ENCODE peak calls at places on chromosomes 3 and 15, in five cellular contexts. P, X, T, N and B are unnamed samples. For H3K4me1, the result is how much of the 10 kb centered on the place peaks cover.

GRCh38 chr3:142981108-142981507 is 17.6 kb upstream of the PAQR9 start:
- DNase-seq in P (peak), X (no peak), T (no peak), N (no peak), B (no peak)

GRCh38 chr3:193872265-193872753 is 263.6 kb upstream of the HES1 start:
- DNase-seq in P (no peak), X (no peak), T (peak), N (peak), B (peak)

GRCh38 chr3:50345586-50345985 is at the start of gene ZMYND10:
- DNase-seq in P (peak), X (peak), T (peak), N (peak), B (peak)

GRCh38 chr3:128560768-128561167 is 67.8 kb upstream of the GATA2 start:
- DNase-seq in P (no peak), X (no peak), T (no peak), N (no peak), B (no peak)

GRCh38 chr3:143603774-143604173 is 244.5 kb downstream of the SLC9A9 start:
- DNase-seq in P (no peak), X (no peak), T (no peak), N (no peak), B (no peak)

GRCh38 chr3:108806316-108806715 is 16.3 kb upstream of the TRAT1 start:
- DNase-seq in P (no peak), X (no peak), T (peak), N (no peak), B (no peak)

GRCh38 chr15:38474155-38474757 is 20.3 kb downstream of the FAM98B start:
- DNase-seq in P (peak), X (no peak), T (peak), N (peak), B (peak)

GRCh38 chr3:13111173-13111873 is 38.1 kb upstream of the IQSEC1 start:
- DNase-seq in P (no peak), X (no peak), T (peak), N (no peak), B (peak)

GRCh38 chr3:41350441-41350840 is 151.1 kb downstream of the CTNNB1 start:
- DNase-seq in P (no peak), X (no peak), T (no peak), N (peak), B (no peak)

DNA sequence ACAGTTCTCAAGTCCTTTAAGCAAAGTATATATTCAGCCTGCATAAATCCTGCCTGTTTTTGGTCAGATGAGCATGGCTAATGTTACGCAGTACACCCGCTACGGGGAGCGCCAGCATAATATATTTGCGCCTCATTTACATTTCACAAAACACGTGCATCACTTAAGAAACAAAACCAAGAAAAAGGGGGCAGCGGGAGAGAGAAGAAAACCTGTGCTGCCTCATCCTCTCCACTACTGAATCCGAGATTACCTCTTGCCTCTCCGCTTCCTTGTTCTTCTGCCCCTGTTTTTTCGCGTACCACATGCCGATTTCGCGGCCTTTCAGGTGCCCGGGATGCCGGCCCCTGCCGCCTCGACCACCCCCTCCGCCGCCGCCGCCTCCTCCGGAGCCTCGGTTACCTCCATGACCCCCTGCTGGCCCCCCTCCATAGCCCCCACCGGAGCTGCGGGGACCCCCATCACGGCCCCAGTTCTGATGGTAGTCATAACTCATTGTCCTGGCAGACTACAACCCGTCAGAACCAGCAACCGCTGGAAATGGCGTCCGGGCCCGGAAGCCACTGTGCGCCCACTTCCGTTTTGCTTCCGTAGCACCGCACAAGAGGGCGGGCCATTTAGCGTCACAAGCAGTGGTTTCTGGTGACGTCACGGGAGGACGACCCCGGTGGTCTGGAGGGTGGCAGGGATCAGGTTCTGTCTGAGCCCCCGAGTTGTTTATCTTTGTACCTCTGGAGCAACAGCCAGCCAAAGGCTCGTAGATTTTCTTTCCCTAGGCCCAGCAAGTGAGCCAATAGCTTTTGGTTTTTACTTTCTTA is at the start of gene DHX36:
- DNase-seq in P (peak), X (peak), T (peak), N (peak), B (peak)
- TF ChIP-seq CTCF in P (no peak), X (no peak), T (no peak), N (no peak), B (no peak)

DNA sequence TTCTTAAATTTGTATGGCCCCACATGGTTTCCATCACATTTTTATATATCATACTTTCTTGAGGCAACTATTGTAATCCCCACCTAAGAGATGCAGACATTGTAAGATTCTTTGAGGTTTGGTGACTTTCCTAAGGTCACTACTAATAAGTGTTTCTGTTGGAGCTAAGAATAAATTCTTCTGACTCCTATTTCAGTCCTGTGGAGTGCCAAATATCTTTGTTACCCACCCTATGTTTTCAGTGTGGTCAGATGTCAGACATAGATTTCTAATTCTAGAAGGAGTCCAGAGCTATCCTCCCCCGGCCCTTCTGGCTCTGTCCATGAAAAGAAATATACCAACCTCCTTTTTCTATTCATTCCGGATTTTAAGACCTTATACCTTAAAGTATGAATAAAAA is 46.2 kb upstream of the FILIP1L start:
- DNase-seq in P (no peak), X (no peak), T (no peak), N (no peak), B (no peak)
- H3K4me1 ChIP-seq in P (under half), X (under half), T (under half), N (under half), B (under half)

DNA sequence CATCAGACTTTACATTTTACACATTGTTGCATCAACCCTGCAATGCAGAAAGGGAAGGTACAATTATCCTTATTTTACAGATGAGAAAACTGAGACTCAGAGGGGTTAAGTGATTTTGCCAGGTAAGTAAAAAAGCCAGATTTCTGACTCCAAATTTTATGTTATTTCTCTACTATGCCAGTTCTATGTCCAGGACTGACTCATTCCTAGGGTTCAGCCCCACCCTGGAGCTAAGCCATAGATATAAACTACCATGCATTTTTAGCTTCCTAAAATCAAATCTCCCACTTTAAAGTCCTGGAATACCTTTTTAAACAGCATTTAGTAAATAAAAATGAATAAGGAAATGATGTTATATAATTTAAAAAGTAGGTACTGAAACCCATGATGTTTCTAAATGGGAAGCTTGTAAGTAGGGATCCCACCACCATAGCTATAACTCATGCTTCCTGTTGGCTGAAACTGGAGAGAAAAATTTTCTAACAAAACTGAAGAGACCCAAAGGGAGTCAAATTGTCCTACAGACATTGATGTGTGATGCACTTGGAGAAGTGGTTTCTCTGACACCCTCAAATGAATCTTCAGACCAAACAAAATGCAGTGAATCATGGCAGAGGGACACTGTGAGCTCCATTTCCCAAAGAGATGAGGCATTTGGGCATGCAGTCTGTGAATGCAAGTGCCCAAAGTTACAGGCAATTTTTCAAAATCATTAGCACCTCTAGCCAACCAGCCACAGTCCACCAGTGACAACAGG is 301.7 kb upstream of the UMPS start:
- DNase-seq in P (no peak), X (no peak), T (no peak), N (no peak), B (no peak)
- H3K4me3 ChIP-seq in P (no peak), X (no peak), T (no peak), N (no peak), B (no peak)

DNA sequence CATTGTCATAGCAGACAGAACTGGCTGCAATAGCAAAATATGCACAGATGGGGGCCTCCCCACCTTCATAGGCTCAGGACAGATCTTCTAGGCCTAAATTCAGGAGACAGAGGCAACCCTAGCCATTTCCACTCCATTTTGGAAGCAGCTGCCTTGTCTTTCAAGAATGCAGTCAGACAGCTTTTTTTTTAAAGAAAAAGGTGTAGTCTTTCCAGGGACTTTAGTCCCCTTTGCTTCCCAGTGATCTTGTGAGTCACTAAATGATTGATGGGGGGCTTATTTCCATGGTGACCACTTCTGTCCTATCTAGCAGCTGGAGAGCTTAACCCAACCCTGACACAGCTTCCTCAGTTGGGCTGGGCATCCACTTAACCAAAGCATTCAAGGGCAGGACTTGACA is 165.9 kb downstream of the TPRG1 start:
- DNase-seq in P (no peak), X (no peak), T (no peak), N (no peak), B (no peak)
- TF ChIP-seq CTCF in P (no peak), X (no peak), T (no peak), N (no peak), B (no peak)

GRCh38 chr15:89396723-89397652 is 62.4 kb upstream of the POLG start:
- DNase-seq in P (no peak), X (no peak), T (no peak), N (no peak), B (no peak)
- H3K4me1 ChIP-seq in P (under half), X (under half), T (under half), N (under half), B (under half)